ENCODE peak calls at places on chromosomes 4 and X, in four cellular contexts. N is esophagus muscularis mucosa, I is GM23338, R is upper lobe of left lung. A is an unnamed sample.

GRCh38 chrX:47458528-47458927 is 24.5 kb downstream of the ZNF41 start:
- DNase-seq in R (no peak), N (no peak), I (no peak), A (no peak)

GRCh38 chr4:82721819-82722423 is 76.7 kb downstream of the SCD5 start:
- DNase-seq in I (no peak), N (no peak), R (no peak), A (no peak)

GRCh38 chr4:83358410-83358809 is 23.8 kb upstream of the HPSE start:
- DNase-seq in R (no peak), I (no peak), N (no peak), A (no peak)

GRCh38 chr4:104501290-104501689 is 6.6 kb upstream of the CXXC4 start:
- DNase-seq in I (peak), R (no peak), N (no peak), A (no peak)

GRCh38 chr4:148007303-148007702 is 275.4 kb downstream of the ARHGAP10 start:
- DNase-seq in I (no peak), N (peak), R (no peak), A (peak)

GRCh38 chr4:184978211-184978610 is 40.1 kb upstream of the HELT start:
- DNase-seq in I (no peak), N (no peak), R (no peak), A (no peak)

GRCh38 chr4:85780664-85781063 is 305.7 kb downstream of the ARHGAP24 start:
- DNase-seq in I (no peak), R (no peak), N (no peak), A (no peak)

GRCh38 chr4:176302283-176303275 is 17.2 kb upstream of the SPCS3 start:
- DNase-seq in I (no peak), R (no peak), N (no peak), A (peak)

GRCh38 chrX:145410622-145411021 is 163.3 kb downstream of the SPANXN1 start:
- DNase-seq in N (no peak), R (no peak), I (no peak), A (no peak)

GRCh38 chr4:80875642-80876041 is 154.9 kb upstream of the BMP3 start:
- DNase-seq in N (no peak), I (no peak), R (no peak), A (no peak)

GRCh38 chr4:37719021-37719420 is 32.8 kb upstream of the RELL1 start:
- DNase-seq in R (no peak), I (no peak), N (no peak), A (no peak)

GRCh38 chr4:119210760-119211159 is 1.8 kb upstream of the USP53 start:
- DNase-seq in I (no peak), N (no peak), R (no peak), A (no peak)

GRCh38 chrX:73214366-73215094 is at the start of gene NAP1L2:
- DNase-seq in I (peak), N (no peak), R (peak), A (no peak)

GRCh38 chrX:100316987-100317386 is 93.1 kb downstream of the PCDH19 start:
- DNase-seq in I (no peak), R (no peak), N (no peak), A (no peak)

GRCh38 chrX:138996268-138996667 is 284.8 kb upstream of the FGF13 start:
- DNase-seq in R (no peak), I (no peak), N (no peak), A (no peak)

GRCh38 chr4:156169011-156169410 is 215.3 kb upstream of the CTSO start:
- DNase-seq in R (no peak), N (no peak), I (peak), A (no peak)

GRCh38 chr4:146514651-146515379 is 6.9 kb downstream of the SLC10A7 start:
- DNase-seq in R (no peak), I (peak), N (no peak), A (no peak)

GRCh38 chrX:12895856-12896255 is 10.6 kb upstream of the TLR8 start:
- DNase-seq in N (no peak), I (no peak), R (no peak), A (no peak)

GRCh38 chr4:128565565-128566186 is 243.8 kb upstream of the JADE1 start:
- DNase-seq in R (no peak), N (no peak), I (peak), A (no peak)
- TF ChIP-seq CTCF in R (peak), N (peak), I (peak), A (peak)

GRCh38 chr4:5710962-5711478 is at the start of gene EVC:
- DNase-seq in I (peak), N (peak), R (peak), A (no peak)
- H3K4me3 ChIP-seq in I (peak), N (peak), R (peak), A (peak)

GRCh38 chr4:126405369-126405982 is 1090.7 kb downstream of the FAT4 start:
- DNase-seq in R (no peak), I (peak), N (no peak), A (no peak)
- TF ChIP-seq CTCF in R (peak), I (peak), N (peak), A (peak)

GRCh38 chrX:103382893-103383292 is 6.6 kb downstream of the BEX3 start:
- DNase-seq in R (no peak), N (no peak), I (no peak), A (no peak)
- H3K4me3 ChIP-seq in R (no peak), N (no peak), I (no peak), A (no peak)

GRCh38 chr4:6910960-6911874 is 1.6 kb downstream of the TBC1D14 start:
- DNase-seq in I (no peak), N (no peak), R (no peak), A (no peak)
- TF ChIP-seq CTCF in I (no peak), N (no peak), R (no peak), A (no peak)

A was measured in epithelial cell of proximal tubule.